ENCODE peak calls at places on chromosome 20, in five cellular contexts. P is tibial nerve, O is cardiac muscle cell, R is MM.1S, L is SJSA1. U is an unnamed sample. For H3K36me3 and H3K4me1, the result is how much of the 10 kb centered on the place peaks cover.

GRCh38 chr20:59718681-59719080 is 114.3 kb downstream of the PHACTR3 start:
- DNase-seq in O (no peak), R (no peak), L (no peak), P (no peak), U (no peak)

GRCh38 chr20:2156666-2157624 is 55.3 kb downstream of the STK35 start:
- DNase-seq in R (no peak), O (no peak), L (no peak), P (no peak), U (no peak)

GRCh38 chr20:21099653-21100589 is 6.2 kb downstream of the LINC00237 start:
- DNase-seq in L (peak), O (peak), R (peak), P (no peak), U (peak)

GRCh38 chr20:23309781-23310180 is 40.8 kb upstream of the NXT1 start:
- DNase-seq in O (no peak), R (no peak), P (no peak), L (no peak), U (no peak)

GRCh38 chr20:46129955-46130481 is 11.9 kb downstream of the CD40 start:
- DNase-seq in P (no peak), R (no peak), L (no peak), O (peak), U (no peak)

GRCh38 chr20:44070139-44070900 is 116.7 kb downstream of the JPH2 start:
- DNase-seq in R (peak), L (no peak), O (no peak), P (no peak), U (no peak)

GRCh38 chr20:19921349-19921793 is 95.8 kb upstream of the NAA20 start:
- DNase-seq in R (no peak), L (no peak), P (no peak), O (no peak), U (no peak)

GRCh38 chr20:32078777-32079176 is 26.7 kb downstream of the HCK start:
- DNase-seq in P (no peak), L (no peak), O (no peak), R (no peak), U (no peak)

GRCh38 chr20:47573586-47573985 is 71.9 kb downstream of the NCOA3 start:
- DNase-seq in L (no peak), R (no peak), O (no peak), P (no peak), U (no peak)

GRCh38 chr20:48990467-48990866 is 55.6 kb upstream of the CSE1L start:
- DNase-seq in O (no peak), P (no peak), L (no peak), R (no peak), U (no peak)
- H3K36me3 ChIP-seq in O (half or more), P (under half), L (half or more), R (under half), U (half or more)

DNA sequence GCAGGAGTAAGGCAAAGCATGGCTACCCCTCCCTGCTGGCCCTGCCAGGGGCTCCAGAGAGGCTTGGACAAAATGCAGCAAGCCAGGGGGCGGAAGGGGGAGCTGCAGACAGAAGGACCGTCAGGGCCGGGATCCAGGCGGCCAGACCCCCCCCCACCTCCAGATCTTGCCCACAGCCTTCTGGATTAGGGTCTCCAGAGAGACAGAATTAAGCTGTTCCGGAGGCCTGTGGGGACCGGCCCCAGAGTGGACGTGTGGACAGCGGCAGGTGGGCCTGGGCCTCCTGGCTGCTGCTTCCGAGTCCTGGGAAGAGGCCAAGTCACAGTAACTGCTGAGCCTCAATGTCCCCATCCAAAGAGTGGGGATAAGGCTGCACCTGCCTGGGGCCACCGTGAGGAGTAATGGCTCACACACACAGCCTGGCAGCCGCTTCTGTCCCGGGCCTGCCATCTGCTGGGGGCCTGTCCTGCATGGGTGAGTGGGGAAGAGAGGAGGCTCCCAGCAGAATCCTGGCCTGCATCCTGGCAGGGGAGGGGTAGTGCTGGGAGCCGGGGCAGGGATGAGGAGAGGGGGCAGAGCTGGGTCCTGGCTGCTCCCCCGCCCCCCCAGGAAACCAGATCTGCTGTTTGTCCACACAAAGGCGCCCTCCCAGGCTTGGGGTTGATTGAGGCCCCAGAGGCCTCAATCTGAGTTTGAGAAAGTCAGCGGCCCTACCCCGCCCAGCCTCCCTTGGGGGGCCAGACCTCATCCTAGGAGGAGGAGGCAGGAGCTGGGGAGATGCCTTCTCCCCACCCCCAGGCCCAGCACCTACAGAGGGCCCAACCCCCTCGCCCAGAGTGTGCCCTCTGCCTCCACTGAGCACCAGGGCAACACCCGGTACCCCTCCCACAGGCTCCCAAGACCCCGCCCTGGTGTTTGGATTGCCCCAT is 3.9 kb downstream of the LAMA5 start:
- DNase-seq in P (no peak), L (no peak), O (no peak), R (no peak), U (no peak)
- H3K4me1 ChIP-seq in P (half or more), L (half or more), O (under half), R (under half), U (under half)

GRCh38 chr20:24469116-24470030 is at the start of gene SYNDIG1:
- DNase-seq in P (no peak), L (no peak), R (peak), O (peak), U (no peak)
- H3K4me3 ChIP-seq in P (peak), L (peak), R (peak), O (peak), U (no peak)

GRCh38 chr20:63900373-63900772 is 5.4 kb downstream of the DNAJC5 start:
- DNase-seq in P (no peak), L (no peak), O (no peak), R (no peak), U (no peak)
- H3K36me3 ChIP-seq in P (under half), L (under half), O (under half), R (under half), U (under half)